ENCODE peak calls at places on chromosomes 2 and 18, in eight cellular contexts. E is HCT116, Q is psoas muscle, J is right lobe of liver, Z is neuronal stem cell, X is right cardiac atrium, A is heart left ventricle, Y is thoracic aorta. S is an unnamed sample.
A peak's percentile ranks its signal among the peaks of the same experiment; 100 is the strongest.

GRCh38 chr2:232636788-232637420 is 3.5 kb downstream of the EFHD1 start:
- DNase-seq in E (no peak), Z (no peak), J (no peak), Q (no peak), Y (no peak), A (peak; percentile 38), X (no peak), S (no peak)

GRCh38 chr18:55376387-55376786 is 211.6 kb downstream of the TCF4 start:
- DNase-seq in Q (no peak), A (no peak), X (no peak), E (no peak), Y (no peak), J (no peak), Z (no peak), S (no peak)

GRCh38 chr2:46173636-46174253 is 123.5 kb upstream of the EPAS1 start:
- DNase-seq in J (no peak), A (no peak), X (no peak), Q (no peak), E (no peak), Z (no peak), Y (no peak), S (no peak)

GRCh38 chr2:240921319-240922233 is 15.4 kb downstream of the CROCC2 start:
- DNase-seq in Z (no peak), Q (peak; percentile 85), E (no peak), J (peak; percentile 13), X (peak; percentile 88), Y (peak; percentile 37), A (peak; percentile 67), S (peak; percentile 59)

GRCh38 chr2:33236457-33236856 is 240.0 kb upstream of the RASGRP3 start:
- DNase-seq in A (no peak), Y (no peak), E (no peak), Q (no peak), J (no peak), Z (no peak), X (no peak), S (no peak)

GRCh38 chr18:27185025-27185763 is at the start of gene CHST9:
- DNase-seq in Z (peak; percentile 15), Y (no peak), X (peak; percentile 8), E (no peak), Q (peak; percentile 58), J (peak; percentile 69), A (peak; percentile 53), S (peak; percentile 49)

GRCh38 chr2:241146286-241146685 is 3.0 kb downstream of the PASK start:
- DNase-seq in E (no peak), X (no peak), Y (no peak), Q (no peak), J (no peak), A (no peak), Z (no peak), S (no peak)

GRCh38 chr2:189444322-189444721 is 3.0 kb downstream of the WDR75 start:
- DNase-seq in A (no peak), X (no peak), Z (no peak), Q (no peak), Y (no peak), E (no peak), J (no peak), S (no peak)

GRCh38 chr18:59520569-59520968 is 161.5 kb upstream of the LMAN1 start:
- DNase-seq in J (no peak), A (no peak), Q (no peak), E (no peak), Z (no peak), X (no peak), Y (no peak), S (no peak)

GRCh38 chr2:209688388-209688787 is 83.2 kb upstream of the UNC80 start:
- DNase-seq in E (no peak), Y (no peak), Z (no peak), A (no peak), Q (no peak), X (no peak), J (no peak), S (no peak)

GRCh38 chr2:211159972-211160371 is 603.6 kb downstream of the CPS1 start:
- DNase-seq in J (no peak), A (no peak), E (no peak), Q (no peak), Y (no peak), Z (no peak), X (no peak), S (no peak)

GRCh38 chr2:197805598-197806316 is 1.4 kb downstream of the PLCL1 start:
- DNase-seq in Y (no peak), E (no peak), A (no peak), X (no peak), Q (no peak), Z (no peak), J (no peak), S (no peak)

GRCh38 chr2:197810023-197810422 is 5.6 kb downstream of the PLCL1 start:
- DNase-seq in Z (no peak), J (no peak), Q (no peak), A (no peak), E (no peak), Y (no peak), X (no peak), S (no peak)

GRCh38 chr2:197810490-197810889 is 6.1 kb downstream of the PLCL1 start:
- DNase-seq in X (no peak), Y (no peak), Z (no peak), E (no peak), J (no peak), Q (no peak), A (no peak), S (no peak)

GRCh38 chr2:197806317-197806633 is 1.9 kb downstream of the PLCL1 start:
- DNase-seq in E (no peak), Z (no peak), J (no peak), Q (no peak), A (no peak), X (no peak), Y (no peak), S (no peak)

DNA sequence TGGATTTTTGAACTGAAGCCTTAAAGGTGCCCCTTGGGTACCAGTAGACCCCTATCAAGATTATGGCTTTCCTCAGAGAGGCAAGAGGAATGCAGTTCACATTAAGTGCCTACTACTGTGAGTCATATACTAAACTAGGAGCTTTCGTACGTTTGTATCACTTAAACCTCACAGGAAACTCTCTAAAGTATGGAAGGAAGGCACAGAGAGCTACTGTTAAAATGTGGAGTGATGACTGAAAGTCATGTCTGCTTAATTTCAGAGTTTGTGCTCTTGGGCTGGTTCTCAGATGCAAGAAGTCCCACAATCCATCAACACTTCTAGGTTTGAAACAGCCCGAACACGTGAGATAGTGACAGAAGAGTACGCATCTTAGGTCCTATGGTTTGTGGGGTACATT is 4.7 kb downstream of the PLCL1 start:
- DNase-seq in J (no peak), E (no peak), Q (no peak), X (no peak), Y (no peak), Z (no peak), A (no peak), S (no peak)
- H3K4me1 ChIP-seq in J (peaks cover 6% of the 10 kb centered on the region), E (peaks cover 4% of the 10 kb centered on the region), Q (peaks cover 29% of the 10 kb centered on the region), X (no peaks in the 10 kb centered on the region), Y (peaks cover 45% of the 10 kb centered on the region), Z (peaks cover under 1% of the 10 kb centered on the region), A (no peaks in the 10 kb centered on the region), S (no peaks in the 10 kb centered on the region)

DNA sequence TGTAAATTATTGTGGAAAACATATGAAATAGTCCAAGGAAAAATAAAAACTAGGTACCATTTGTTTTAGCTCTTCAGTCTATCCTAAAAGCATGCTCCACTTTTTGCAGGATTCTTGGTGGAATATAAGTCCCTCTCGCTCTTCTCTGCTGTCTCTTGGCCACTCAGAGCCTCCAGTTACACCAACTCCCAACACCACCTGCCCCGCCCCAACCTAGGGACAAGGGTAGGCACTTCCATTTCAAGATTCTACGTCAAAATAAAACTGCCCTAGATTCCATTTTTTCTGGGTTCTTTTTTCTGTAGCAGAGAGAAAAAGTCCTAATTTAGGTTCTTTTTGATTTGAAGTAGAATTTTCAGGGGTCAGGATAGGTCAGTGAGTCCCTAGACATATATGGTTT is 1036.2 kb upstream of the POU3F3 start:
- DNase-seq in A (no peak), J (no peak), X (no peak), Q (no peak), Y (no peak), E (no peak), Z (no peak), S (no peak)
- H3K4me3 ChIP-seq in A (no peak overlapping the region), J (no peak overlapping the region), X (no peak overlapping the region), Q (no peak overlapping the region), Y (no peak overlapping the region), E (no peak overlapping the region), Z (no peak overlapping the region), S (no peak overlapping the region)

GRCh38 chr2:16716944-16717343 is 51.3 kb upstream of the CYRIA start:
- DNase-seq in J (no peak), Q (no peak), Y (no peak), E (no peak), A (peak; percentile 42), Z (no peak), X (peak; percentile 56), S (no peak)

GRCh38 chr2:16717477-16717876 is 51.8 kb upstream of the CYRIA start:
- DNase-seq in A (no peak), Y (no peak), X (peak; percentile 42), J (no peak), E (no peak), Q (no peak), Z (no peak), S (no peak)

GRCh38 chr2:16722121-16722520 is 56.5 kb upstream of the CYRIA start:
- DNase-seq in A (no peak), X (no peak), Z (no peak), J (no peak), E (no peak), Q (no peak), Y (no peak), S (no peak)

GRCh38 chr2:16718551-16719404 is 53.1 kb upstream of the CYRIA start:
- DNase-seq in E (no peak), A (peak; percentile 50), Y (no peak), X (no peak), Z (no peak), J (no peak), Q (no peak), S (no peak)

DNA sequence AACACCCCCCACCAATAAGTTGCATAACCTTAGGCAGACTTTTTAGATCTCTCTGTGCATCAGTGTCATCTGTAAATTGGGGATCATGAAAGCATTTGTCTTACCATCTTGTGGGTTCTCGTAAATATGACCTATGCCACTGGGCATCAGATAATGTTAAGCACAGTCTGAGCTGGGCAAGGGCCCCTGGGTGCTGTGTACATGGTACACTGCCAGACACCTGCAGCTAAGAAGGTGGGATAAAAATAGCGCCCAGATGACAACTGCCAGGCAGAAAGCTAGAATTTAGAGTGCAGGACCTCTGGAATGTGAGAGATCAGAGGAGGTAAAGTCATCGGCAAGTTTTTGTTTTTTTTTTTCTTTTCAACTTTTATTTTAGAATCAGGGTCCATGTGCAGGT is 53.8 kb upstream of the CYRIA start:
- DNase-seq in J (no peak), X (no peak), Z (no peak), Q (no peak), Y (no peak), A (no peak), E (no peak), S (no peak)
- H3K27me3 ChIP-seq in J (no peaks in the 10 kb centered on the region), X (no peaks in the 10 kb centered on the region), Z (peaks cover 8% of the 10 kb centered on the region), Q (no peaks in the 10 kb centered on the region), Y (no peaks in the 10 kb centered on the region), A (no peaks in the 10 kb centered on the region), E (peaks cover 23% of the 10 kb centered on the region), S (no peaks in the 10 kb centered on the region)

DNA sequence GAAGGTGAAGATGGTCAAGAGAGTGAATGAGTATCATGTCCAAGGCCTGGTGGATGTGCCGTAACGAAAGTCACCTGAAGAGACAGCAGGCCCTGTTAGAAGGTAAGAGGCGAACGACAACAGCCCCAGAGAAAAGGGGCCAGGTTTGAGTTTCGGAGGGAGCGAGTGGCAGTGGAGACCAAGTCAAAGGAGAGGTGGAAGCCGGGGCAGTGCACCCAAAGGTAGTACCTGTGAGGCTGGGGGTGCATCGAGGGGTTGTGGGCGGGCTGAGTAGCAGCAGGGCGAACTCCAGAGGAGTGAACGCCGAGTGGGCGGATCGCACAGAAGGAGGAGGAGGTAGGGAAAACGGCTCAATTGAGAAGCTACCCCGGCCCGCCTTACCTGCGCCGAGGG is 358 bp downstream of the USP37 start:
- DNase-seq in E (no peak), Y (no peak), Q (no peak), A (no peak), Z (no peak), X (no peak), J (no peak), S (no peak)
- H3K4me1 ChIP-seq in E (peaks cover 27% of the 10 kb centered on the region), Y (peaks cover 31% of the 10 kb centered on the region), Q (peaks cover 29% of the 10 kb centered on the region), A (peaks cover 8% of the 10 kb centered on the region), Z (peaks cover 4% of the 10 kb centered on the region), X (peaks cover 4% of the 10 kb centered on the region), J (peaks cover 22% of the 10 kb centered on the region), S (peaks cover 28% of the 10 kb centered on the region)